ENCODE peak calls at places on chromosome 18, in four cellular contexts. One of them, this sample, is unnamed. For H3K27me3, the result is how much of the 10 kb centered on the place peaks cover.

GRCh38 chr18:67854340-67854739 is 337.8 kb upstream of the DSEL start:
- DNase-seq in HCT116: no peak
- DNase-seq in suprapubic skin: no peak
- DNase-seq in stomach: no peak
- DNase-seq in this sample: no peak

GRCh38 chr18:67428148-67428547 is 88.4 kb downstream of the DSEL start:
- DNase-seq in suprapubic skin: no peak
- DNase-seq in HCT116: no peak
- DNase-seq in stomach: no peak
- DNase-seq in this sample: no peak

GRCh38 chr18:57743008-57743407 is 60.1 kb downstream of the ATP8B1 start:
- DNase-seq in stomach: no peak
- DNase-seq in suprapubic skin: no peak
- DNase-seq in HCT116: no peak
- DNase-seq in this sample: peak

GRCh38 chr18:49812321-49813070 is 837 bp downstream of the ACAA2 start:
- DNase-seq in suprapubic skin: no peak
- DNase-seq in HCT116: no peak
- DNase-seq in stomach: no peak
- DNase-seq in this sample: no peak

GRCh38 chr18:3350566-3351527 is 88.9 kb downstream of the MYL12B start:
- DNase-seq in HCT116: peak
- DNase-seq in stomach: no peak
- DNase-seq in suprapubic skin: no peak
- DNase-seq in this sample: no peak

GRCh38 chr18:5238371-5238758 is 41.3 kb upstream of the AKAIN1 start:
- DNase-seq in stomach: peak
- DNase-seq in suprapubic skin: no peak
- DNase-seq in HCT116: no peak
- DNase-seq in this sample: no peak

GRCh38 chr18:68714356-68714706 is 577 bp downstream of the TMX3 start:
- DNase-seq in suprapubic skin: no peak
- DNase-seq in stomach: no peak
- DNase-seq in HCT116: no peak
- DNase-seq in this sample: no peak

GRCh38 chr18:67385455-67385854 is 131.1 kb downstream of the DSEL start:
- DNase-seq in HCT116: no peak
- DNase-seq in stomach: no peak
- DNase-seq in suprapubic skin: no peak
- DNase-seq in this sample: no peak

GRCh38 chr18:45335644-45336043 is 279.6 kb upstream of the SLC14A2 start:
- DNase-seq in stomach: no peak
- DNase-seq in HCT116: no peak
- DNase-seq in suprapubic skin: no peak
- DNase-seq in this sample: no peak

GRCh38 chr18:45336431-45336830 is 278.8 kb upstream of the SLC14A2 start:
- DNase-seq in suprapubic skin: no peak
- DNase-seq in stomach: no peak
- DNase-seq in HCT116: no peak
- DNase-seq in this sample: no peak

GRCh38 chr18:45337477-45337876 is 277.8 kb upstream of the SLC14A2 start:
- DNase-seq in HCT116: no peak
- DNase-seq in stomach: no peak
- DNase-seq in suprapubic skin: no peak
- DNase-seq in this sample: no peak

GRCh38 chr18:45332911-45333310 is 282.4 kb upstream of the SLC14A2 start:
- DNase-seq in stomach: no peak
- DNase-seq in suprapubic skin: no peak
- DNase-seq in HCT116: no peak
- DNase-seq in this sample: no peak

GRCh38 chr18:45334188-45334587 is 281.1 kb upstream of the SLC14A2 start:
- DNase-seq in suprapubic skin: no peak
- DNase-seq in stomach: no peak
- DNase-seq in HCT116: no peak
- DNase-seq in this sample: no peak
- H3K27me3 ChIP-seq in suprapubic skin: under half
- H3K27me3 ChIP-seq in stomach: under half
- H3K27me3 ChIP-seq in HCT116: under half
- H3K27me3 ChIP-seq in this sample: under half

DNA sequence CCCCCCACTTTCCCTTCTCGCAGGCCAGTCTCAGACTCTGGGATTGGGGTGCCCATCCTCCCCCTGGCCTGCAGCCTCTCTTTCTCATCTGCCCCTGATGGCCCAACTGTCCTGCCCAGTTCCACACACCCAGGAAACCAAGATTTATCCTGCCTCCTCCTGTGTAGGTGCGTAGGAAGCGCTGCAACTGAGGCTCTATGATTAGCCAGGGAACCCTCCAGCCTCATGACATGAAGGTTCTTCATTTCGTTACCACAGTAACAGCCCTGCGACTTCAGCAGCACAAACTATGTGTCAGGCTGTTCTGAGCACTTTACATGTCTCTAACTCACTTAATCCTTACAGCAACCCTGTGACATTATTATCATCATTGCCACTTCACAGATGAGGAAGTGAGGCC is 305.9 kb downstream of the CELF4 start:
- DNase-seq in suprapubic skin: no peak
- DNase-seq in stomach: no peak
- DNase-seq in HCT116: no peak
- DNase-seq in this sample: no peak
- TF ChIP-seq POLR2AphosphoS5 in suprapubic skin: no peak
- TF ChIP-seq POLR2AphosphoS5 in stomach: no peak
- TF ChIP-seq POLR2AphosphoS5 in HCT116: no peak
- TF ChIP-seq POLR2AphosphoS5 in this sample: no peak

GRCh38 chr18:51506811-51507210 is 309.3 kb upstream of the MEX3C start:
- DNase-seq in HCT116: no peak
- DNase-seq in stomach: no peak
- DNase-seq in suprapubic skin: no peak
- DNase-seq in this sample: no peak

GRCh38 chr18:51514128-51514527 is 316.6 kb upstream of the MEX3C start:
- DNase-seq in suprapubic skin: no peak
- DNase-seq in stomach: no peak
- DNase-seq in HCT116: no peak
- DNase-seq in this sample: no peak

GRCh38 chr18:51513525-51513924 is 316.0 kb upstream of the MEX3C start:
- DNase-seq in HCT116: no peak
- DNase-seq in suprapubic skin: no peak
- DNase-seq in stomach: no peak
- DNase-seq in this sample: no peak

GRCh38 chr18:51510020-51510419 is 312.5 kb upstream of the MEX3C start:
- DNase-seq in suprapubic skin: no peak
- DNase-seq in HCT116: no peak
- DNase-seq in stomach: no peak
- DNase-seq in this sample: no peak
- H3K27me3 ChIP-seq in suprapubic skin: under half
- H3K27me3 ChIP-seq in HCT116: under half
- H3K27me3 ChIP-seq in stomach: under half
- H3K27me3 ChIP-seq in this sample: under half

GRCh38 chr18:23939366-23939765 is 75.2 kb upstream of the TTC39C start:
- DNase-seq in suprapubic skin: peak
- DNase-seq in HCT116: no peak
- DNase-seq in stomach: no peak
- DNase-seq in this sample: peak
- TF ChIP-seq POLR2AphosphoS5 in suprapubic skin: no peak
- TF ChIP-seq POLR2AphosphoS5 in HCT116: no peak
- TF ChIP-seq POLR2AphosphoS5 in stomach: no peak
- TF ChIP-seq POLR2AphosphoS5 in this sample: no peak